ENCODE peak calls at places on chromosomes 1 and 21, in nine cellular contexts. O is stimulated activated CD4-positive, alpha-beta T cell treated with anti-CD3 and anti-CD28 coated beads, Interleukin-12 subunit alpha, Interleukin-12 subunit beta, amount 100 ng/mL, for 48 hours; Y is non-pigmented ciliary epithelial cell; J is GM20000; M is DND-41; Q is A172; P is RPMI8226; X is NCI-H1092; E is NCI-H2081. U is an unnamed sample.

GRCh38 chr1:58852731-58853485 is 69.1 kb upstream of the JUN start:
- DNase-seq in O (no peak), Y (no peak), J (no peak), M (no peak), Q (no peak), P (no peak), X (no peak), E (no peak), U (no peak)

GRCh38 chr21:44528634-44528995 is 11.4 kb downstream of the KRTAP10-1 start:
- DNase-seq in O (no peak), Y (no peak), J (no peak), M (no peak), Q (no peak), P (no peak), X (no peak), E (no peak), U (no peak)

GRCh38 chr1:5877001-5877400 is 115.2 kb downstream of the NPHP4 start:
- DNase-seq in O (no peak), Y (no peak), J (no peak), M (no peak), Q (no peak), P (no peak), X (no peak), E (no peak), U (no peak)

GRCh38 chr1:162922196-162922595 is 61.2 kb upstream of the CCDC190 start:
- DNase-seq in O (no peak), Y (no peak), J (no peak), M (peak), Q (peak), P (peak), X (no peak), E (no peak), U (no peak)

GRCh38 chr1:228035844-228036243 is 29.0 kb downstream of the WNT3A start:
- DNase-seq in O (no peak), Y (no peak), J (no peak), M (no peak), Q (no peak), P (no peak), X (no peak), E (no peak), U (no peak)

GRCh38 chr1:42943166-42943565 is 15.5 kb downstream of the SLC2A1 start:
- DNase-seq in O (no peak), Y (no peak), J (no peak), M (no peak), Q (peak), P (peak), X (no peak), E (no peak), U (no peak)

GRCh38 chr1:184686540-184686939 is 68.1 kb downstream of the EDEM3 start:
- DNase-seq in O (no peak), Y (no peak), J (no peak), M (no peak), Q (no peak), P (peak), X (no peak), E (no peak), U (no peak)

GRCh38 chr21:15192243-15192642 is 127.4 kb upstream of the NRIP1 start:
- DNase-seq in O (no peak), Y (no peak), J (no peak), M (no peak), Q (no peak), P (no peak), X (no peak), E (no peak), U (no peak)

GRCh38 chr1:153520818-153521476 is 14.8 kb downstream of the S100A6 start:
- DNase-seq in O (no peak), Y (no peak), J (no peak), M (no peak), Q (no peak), P (no peak), X (no peak), E (no peak), U (no peak)

GRCh38 chr1:4690951-4691675 is 36.7 kb downstream of the AJAP1 start:
- DNase-seq in O (no peak), Y (no peak), J (no peak), M (no peak), Q (peak), P (no peak), X (no peak), E (no peak), U (no peak)

GRCh38 chr1:156705918-156706646 is 699 bp upstream of the CRABP2 start:
- DNase-seq in O (peak), Y (no peak), J (peak), M (peak), Q (no peak), P (peak), X (peak), E (peak), U (peak)

GRCh38 chr1:188826800-188827199 is 1650.9 kb downstream of the BRINP3 start:
- DNase-seq in O (no peak), Y (no peak), J (no peak), M (no peak), Q (no peak), P (no peak), X (no peak), E (no peak), U (no peak)

GRCh38 chr1:230120949-230121381 is 53.9 kb downstream of the GALNT2 start:
- DNase-seq in O (no peak), Y (no peak), J (no peak), M (peak), Q (no peak), P (no peak), X (no peak), E (peak), U (no peak)

GRCh38 chr1:54309631-54310366 is 96.4 kb downstream of the SSBP3 start:
- DNase-seq in O (no peak), Y (no peak), J (no peak), M (no peak), Q (no peak), P (no peak), X (no peak), E (peak), U (peak)